ENCODE peak calls at places on chromosomes 12 and 14, in five cellular contexts. K is spleen; N is CD8-positive, alpha-beta T cell; C is suprapubic skin; U is endodermal cell. Q is an unnamed sample.

GRCh38 chr14:91412939-91413338 is 4.7 kb downstream of the CCDC88C start:
- DNase-seq in K (no peak), N (no peak), C (no peak), U (no peak), Q (no peak)

GRCh38 chr12:108685469-108686247 is 45.7 kb downstream of the CORO1C start:
- DNase-seq in K (no peak), N (no peak), C (no peak), U (no peak), Q (no peak)

GRCh38 chr12:44835641-44836379 is 40.3 kb downstream of the NELL2 start:
- DNase-seq in K (no peak), N (no peak), C (no peak), U (no peak), Q (no peak)

GRCh38 chr14:52265248-52265647 is 2.2 kb upstream of the PTGDR start:
- DNase-seq in K (no peak), N (no peak), C (no peak), U (no peak), Q (no peak)

GRCh38 chr12:10140001-10140400 is 10.0 kb upstream of the CLEC7A start:
- DNase-seq in K (no peak), N (no peak), C (no peak), U (peak; percentile 76), Q (no peak)

GRCh38 chr14:77883479-77884238 is 83.8 kb downstream of the ADCK1 start:
- DNase-seq in K (no peak), N (no peak), C (no peak), U (no peak), Q (no peak)

GRCh38 chr14:54420478-54421116 is 20.6 kb downstream of the CNIH1 start:
- DNase-seq in K (no peak), N (no peak), C (no peak), U (peak; percentile 81), Q (no peak)

GRCh38 chr14:95044463-95045254 is 112.7 kb downstream of the DICER1 start:
- DNase-seq in K (peak; percentile 56), N (no peak), C (no peak), U (peak; percentile 61), Q (no peak)

GRCh38 chr12:125403145-125403789 is 338.0 kb downstream of the AACS start:
- DNase-seq in K (no peak), N (no peak), C (no peak), U (peak; percentile 90), Q (no peak)

GRCh38 chr12:24027352-24027751 is 77.9 kb upstream of the SOX5 start:
- DNase-seq in K (no peak), N (no peak), C (no peak), U (no peak), Q (no peak)

GRCh38 chr12:116609715-116610114 is 50.5 kb downstream of the MAP1LC3B2 start:
- DNase-seq in K (no peak), N (no peak), C (no peak), U (peak; percentile 83), Q (no peak)

GRCh38 chr12:52005903-52006703 is 643 bp upstream of the TAMALIN start:
- DNase-seq in K (peak; percentile 93), N (no peak), C (peak; percentile 85), U (peak; percentile 86), Q (peak; percentile 86)

GRCh38 chr12:55745361-55746146 is 2.6 kb downstream of the GDF11 start:
- DNase-seq in K (no peak), N (no peak), C (no peak), U (peak; percentile 93), Q (no peak)

GRCh38 chr12:71469235-71469873 is 29.8 kb downstream of the LGR5 start:
- DNase-seq in K (no peak), N (no peak), C (no peak), U (peak; percentile 80), Q (no peak)

GRCh38 chr14:105199093-105199492 is 18.0 kb upstream of the NUDT14 start:
- DNase-seq in K (no peak), N (no peak), C (no peak), U (no peak), Q (no peak)

GRCh38 chr14:105447651-105448640 is 26.7 kb upstream of the CRIP2 start:
- DNase-seq in K (no peak), N (no peak), C (no peak), U (no peak), Q (no peak)

GRCh38 chr12:2435511-2435910 is 359.3 kb upstream of the FKBP4 start:
- DNase-seq in K (no peak), N (no peak), C (no peak), U (no peak), Q (no peak)

GRCh38 chr12:89040146-89040964 is 311.9 kb downstream of the DUSP6 start:
- DNase-seq in K (peak; percentile 91), N (peak; percentile 41), C (no peak), U (peak; percentile 55), Q (peak; percentile 76)

GRCh38 chr12:42686514-42687172 is 97.1 kb upstream of the PRICKLE1 start:
- DNase-seq in K (no peak), N (no peak), C (no peak), U (no peak), Q (no peak)

GRCh38 chr12:11838403-11838802 is 188.9 kb downstream of the ETV6 start:
- DNase-seq in K (no peak), N (no peak), C (no peak), U (no peak), Q (no peak)

GRCh38 chr14:40317690-40318089 is 885.5 kb upstream of the FBXO33 start:
- DNase-seq in K (no peak), N (no peak), C (no peak), U (no peak), Q (no peak)

GRCh38 chr14:36028218-36028617 is 148.3 kb downstream of the PTCSC3 start:
- DNase-seq in K (no peak), N (no peak), C (no peak), U (no peak), Q (no peak)

GRCh38 chr12:127233016-127233415 is 1034.0 kb upstream of the TMEM132C start:
- DNase-seq in K (no peak), N (no peak), C (no peak), U (no peak), Q (no peak)

GRCh38 chr14:63454863-63455622 is 88.1 kb downstream of the PPP2R5E start:
- DNase-seq in K (no peak), N (no peak), C (no peak), U (no peak), Q (no peak)

GRCh38 chr14:56811596-56812363 is 1.5 kb upstream of the OTX2 start:
- DNase-seq in K (no peak), N (no peak), C (no peak), U (peak; percentile 84), Q (no peak)

GRCh38 chr14:30357791-30358190 is 201.2 kb upstream of the G2E3 start:
- DNase-seq in K (no peak), N (no peak), C (no peak), U (no peak), Q (peak; percentile 35)
- H3K27me3 ChIP-seq in K (peaks cover 3% of the 10 kb centered on the region), N (no peaks in the 10 kb centered on the region), C (no peaks in the 10 kb centered on the region), U (peaks cover 9% of the 10 kb centered on the region), Q (no peaks in the 10 kb centered on the region)

GRCh38 chr12:938810-939209 is 10.7 kb downstream of the RAD52 start:
- DNase-seq in K (no peak), N (no peak), C (no peak), U (no peak), Q (no peak)
- TF ChIP-seq CTCF in K (no peak), N (no peak), C (no peak), U (no peak), Q (no peak)

GRCh38 chr12:12898911-12899511 is 7.6 kb downstream of the GPRC5A start:
- DNase-seq in K (no peak), N (no peak), C (no peak), U (no peak), Q (no peak)
- H3K27ac ChIP-seq in K (no peak overlapping the region), N (no peak overlapping the region), C (peak overlapping the region; percentile 63), U (no peak overlapping the region), Q (no peak overlapping the region)

GRCh38 chr14:93976477-93977057 is at the start of gene ASB2:
- DNase-seq in K (no peak), N (no peak), C (no peak), U (no peak), Q (no peak)
- H3K27me3 ChIP-seq in K (no peaks in the 10 kb centered on the region), N (no peaks in the 10 kb centered on the region), C (no peaks in the 10 kb centered on the region), U (no peaks in the 10 kb centered on the region), Q (no peaks in the 10 kb centered on the region)

DNA sequence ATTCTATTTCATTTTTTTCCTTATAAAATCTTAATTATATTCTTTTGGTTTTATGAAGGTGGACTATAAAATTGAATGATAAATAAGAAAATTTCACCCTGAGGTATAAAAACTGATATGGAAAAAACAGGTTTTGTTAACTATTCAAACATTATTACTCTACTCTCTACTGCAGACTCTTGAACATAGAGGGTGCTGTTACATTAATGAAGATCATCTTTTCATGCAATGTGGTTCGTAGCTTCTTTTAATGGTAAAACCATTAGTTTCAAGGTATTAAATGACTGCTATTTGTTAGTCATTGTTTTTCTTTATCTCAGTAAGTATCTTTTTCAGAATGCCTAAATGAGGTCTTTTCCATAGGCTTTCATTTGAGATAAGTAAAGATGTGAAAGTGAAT is 510.4 kb downstream of the SLC16A7 start:
- DNase-seq in K (no peak), N (no peak), C (no peak), U (no peak), Q (no peak)
- TF ChIP-seq CTCF in K (no peak), N (no peak), C (no peak), U (peak; percentile 55), Q (no peak)

DNA sequence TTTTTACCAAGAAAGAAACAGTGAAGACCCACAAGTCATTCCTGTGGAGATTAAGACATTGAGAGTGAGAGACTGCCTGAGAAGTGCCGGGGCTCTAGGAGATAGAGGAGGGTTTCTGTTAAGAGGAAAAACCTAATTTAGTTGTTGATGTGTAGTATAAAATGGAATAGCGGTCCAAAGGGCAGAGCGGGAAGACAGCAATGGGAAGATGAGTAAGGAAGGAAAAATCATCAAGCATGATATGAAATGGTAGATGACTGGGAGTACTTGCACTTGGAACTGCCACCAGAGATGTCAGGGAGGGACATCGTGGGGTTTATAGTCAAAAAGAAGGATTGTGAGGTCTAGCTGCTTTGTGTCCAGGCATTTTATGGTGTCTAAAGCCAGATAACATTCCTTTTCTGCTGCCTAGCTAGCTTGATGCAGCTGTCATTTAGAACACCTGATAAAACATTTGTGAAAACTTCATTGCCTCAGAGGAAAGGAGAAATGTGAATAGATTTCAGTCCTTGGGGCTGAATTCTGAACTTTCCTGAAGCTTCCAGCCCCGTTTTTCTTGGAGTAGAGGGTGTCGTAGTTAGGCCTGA is 20.1 kb upstream of the PSEN1 start:
- DNase-seq in K (no peak), N (no peak), C (no peak), U (no peak), Q (no peak)
- H3K27ac ChIP-seq in K (no peak overlapping the region), N (no peak overlapping the region), C (no peak overlapping the region), U (no peak overlapping the region), Q (no peak overlapping the region)

GRCh38 chr12:111276189-111276588 is 92.7 kb downstream of the PHETA1 start:
- DNase-seq in K (no peak), N (no peak), C (no peak), U (no peak), Q (no peak)

GRCh38 chr12:111271674-111272418 is 97.0 kb downstream of the PHETA1 start:
- DNase-seq in K (no peak), N (no peak), C (no peak), U (no peak), Q (no peak)

GRCh38 chr12:111274820-111275219 is 94.1 kb downstream of the PHETA1 start:
- DNase-seq in K (no peak), N (no peak), C (no peak), U (peak; percentile 61), Q (no peak)

GRCh38 chr12:111277570-111277969 is 91.3 kb downstream of the PHETA1 start:
- DNase-seq in K (no peak), N (no peak), C (no peak), U (no peak), Q (no peak)

GRCh38 chr12:111275308-111275707 is 93.6 kb downstream of the PHETA1 start:
- DNase-seq in K (no peak), N (no peak), C (no peak), U (no peak), Q (no peak)
- H3K27me3 ChIP-seq in K (no peaks in the 10 kb centered on the region), N (no peaks in the 10 kb centered on the region), C (peaks cover 83% of the 10 kb centered on the region), U (no peaks in the 10 kb centered on the region), Q (peaks cover 61% of the 10 kb centered on the region)